ENCODE peak calls at places on chromosome 5, in seven cellular contexts. O, J, H, E, S, D and Q are unnamed samples.

GRCh38 chr5:107565791-107566536 is 104.8 kb downstream of the EFNA5 start:
- DNase-seq in O (no peak), J (no peak), H (no peak), E (peak), S (no peak), D (no peak), Q (no peak)

GRCh38 chr5:155833282-155833681 is 493.7 kb upstream of the SGCD start:
- DNase-seq in O (no peak), J (no peak), H (no peak), E (no peak), S (peak), D (peak), Q (no peak)

GRCh38 chr5:58123501-58123900 is 336.4 kb downstream of the PLK2 start:
- DNase-seq in O (no peak), J (no peak), H (no peak), E (no peak), S (no peak), D (no peak), Q (no peak)

GRCh38 chr5:77642915-77643653 is 4.6 kb upstream of the OTP start:
- DNase-seq in O (no peak), J (no peak), H (no peak), E (no peak), S (no peak), D (peak), Q (no peak)

GRCh38 chr5:126808619-126809018 is 31.7 kb downstream of the LMNB1 start:
- DNase-seq in O (no peak), J (peak), H (peak), E (peak), S (peak), D (peak), Q (no peak)

GRCh38 chr5:172932313-172933017 is 26.8 kb upstream of the RPL26L1 start:
- DNase-seq in O (peak), J (peak), H (peak), E (peak), S (peak), D (peak), Q (peak)

GRCh38 chr5:146794326-146795029 is 84.1 kb downstream of the PPP2R2B start:
- DNase-seq in O (no peak), J (no peak), H (peak), E (peak), S (no peak), D (no peak), Q (no peak)

GRCh38 chr5:39209924-39210323 is 9.4 kb downstream of the FYB1 start:
- DNase-seq in O (no peak), J (no peak), H (no peak), E (no peak), S (no peak), D (no peak), Q (no peak)

GRCh38 chr5:37814699-37815098 is 25.1 kb downstream of the GDNF start:
- DNase-seq in O (no peak), J (no peak), H (peak), E (peak), S (peak), D (no peak), Q (no peak)

GRCh38 chr5:132019857-132020555 is 8.5 kb upstream of the ACSL6 start:
- DNase-seq in O (no peak), J (no peak), H (no peak), E (no peak), S (no peak), D (no peak), Q (no peak)

GRCh38 chr5:150000990-150001659 is 586 bp downstream of the HMGXB3 start:
- DNase-seq in O (peak), J (peak), H (peak), E (peak), S (peak), D (peak), Q (peak)

GRCh38 chr5:142716963-142717362 is 31.1 kb upstream of the FGF1 start:
- DNase-seq in O (peak), J (peak), H (peak), E (peak), S (peak), D (peak), Q (no peak)

GRCh38 chr5:180643191-180643851 is 6.1 kb downstream of the FLT4 start:
- DNase-seq in O (no peak), J (no peak), H (no peak), E (no peak), S (no peak), D (no peak), Q (no peak)

GRCh38 chr5:27020965-27021364 is 17.4 kb downstream of the CDH9 start:
- DNase-seq in O (no peak), J (peak), H (peak), E (peak), S (peak), D (no peak), Q (no peak)

GRCh38 chr5:88833371-88834107 is 49.4 kb downstream of the MEF2C start:
- DNase-seq in O (peak), J (peak), H (no peak), E (peak), S (no peak), D (peak), Q (peak)

GRCh38 chr5:177542816-177543472 is 11.4 kb downstream of the FAM193B start:
- DNase-seq in O (no peak), J (no peak), H (no peak), E (no peak), S (no peak), D (no peak), Q (no peak)

GRCh38 chr5:178788381-178789085 is 58.1 kb upstream of the ZNF354A start:
- DNase-seq in O (no peak), J (no peak), H (no peak), E (no peak), S (no peak), D (peak), Q (peak)

GRCh38 chr5:81180780-81181179 is 52.3 kb upstream of the CKMT2 start:
- DNase-seq in O (no peak), J (no peak), H (no peak), E (no peak), S (no peak), D (no peak), Q (no peak)

GRCh38 chr5:417301-417700 is 25.7 kb upstream of the EXOC3 start:
- DNase-seq in O (no peak), J (no peak), H (no peak), E (no peak), S (no peak), D (no peak), Q (peak)

GRCh38 chr5:146607663-146608315 is 91.8 kb upstream of the GPR151 start:
- DNase-seq in O (no peak), J (no peak), H (peak), E (peak), S (no peak), D (no peak), Q (no peak)

GRCh38 chr5:143244990-143245389 is 158.5 kb downstream of the NR3C1 start:
- DNase-seq in O (no peak), J (no peak), H (peak), E (peak), S (no peak), D (no peak), Q (no peak)

GRCh38 chr5:58410441-58410840 is 49.4 kb downstream of the PLK2 start:
- DNase-seq in O (no peak), J (no peak), H (peak), E (peak), S (peak), D (peak), Q (no peak)

GRCh38 chr5:51181495-51181894 is 201.8 kb upstream of the ISL1 start:
- DNase-seq in O (no peak), J (no peak), H (no peak), E (no peak), S (no peak), D (no peak), Q (no peak)

GRCh38 chr5:95846554-95847260 is 24.2 kb upstream of the GLRX start:
- DNase-seq in O (peak), J (peak), H (peak), E (peak), S (peak), D (peak), Q (peak)

GRCh38 chr5:141951341-141951781 is 6.6 kb downstream of the PCDH12 start:
- DNase-seq in O (no peak), J (peak), H (peak), E (no peak), S (peak), D (peak), Q (no peak)

GRCh38 chr5:115831163-115831768 is 10.1 kb downstream of the ATG12 start:
- DNase-seq in O (no peak), J (peak), H (peak), E (peak), S (peak), D (peak), Q (no peak)

GRCh38 chr5:147613359-147613758 is 103.5 kb upstream of the DPYSL3 start:
- DNase-seq in O (no peak), J (no peak), H (peak), E (peak), S (no peak), D (no peak), Q (no peak)

GRCh38 chr5:59238126-59238902 is 655.2 kb downstream of the PDE4D start:
- DNase-seq in O (no peak), J (no peak), H (no peak), E (no peak), S (no peak), D (no peak), Q (no peak)

GRCh38 chr5:137214446-137215189 is 284.5 kb downstream of the SPOCK1 start:
- DNase-seq in O (no peak), J (no peak), H (peak), E (peak), S (no peak), D (no peak), Q (no peak)

GRCh38 chr5:154376481-154376880 is 69.3 kb upstream of the SAP30L start:
- DNase-seq in O (no peak), J (no peak), H (no peak), E (no peak), S (no peak), D (no peak), Q (no peak)

GRCh38 chr5:154375331-154376008 is 70.3 kb upstream of the SAP30L start:
- DNase-seq in O (no peak), J (no peak), H (no peak), E (peak), S (no peak), D (no peak), Q (no peak)

GRCh38 chr5:154378134-154378533 is 67.7 kb upstream of the SAP30L start:
- DNase-seq in O (no peak), J (no peak), H (no peak), E (no peak), S (no peak), D (no peak), Q (no peak)

GRCh38 chr5:154384480-154385235 is 61.1 kb upstream of the SAP30L start:
- DNase-seq in O (no peak), J (no peak), H (no peak), E (no peak), S (no peak), D (no peak), Q (no peak)

GRCh38 chr5:154380263-154380662 is 65.5 kb upstream of the SAP30L start:
- DNase-seq in O (no peak), J (no peak), H (no peak), E (peak), S (no peak), D (no peak), Q (no peak)
- H3K27ac ChIP-seq in O (no peak), J (no peak), H (no peak), E (no peak), S (no peak), D (no peak), Q (no peak)

GRCh38 chr5:136020001-136020382 is 8.8 kb upstream of the TGFBI start:
- DNase-seq in O (no peak), J (no peak), H (no peak), E (no peak), S (no peak), D (no peak), Q (peak)
- H3K27ac ChIP-seq in O (peak), J (no peak), H (peak), E (peak), S (peak), D (no peak), Q (peak)

DNA sequence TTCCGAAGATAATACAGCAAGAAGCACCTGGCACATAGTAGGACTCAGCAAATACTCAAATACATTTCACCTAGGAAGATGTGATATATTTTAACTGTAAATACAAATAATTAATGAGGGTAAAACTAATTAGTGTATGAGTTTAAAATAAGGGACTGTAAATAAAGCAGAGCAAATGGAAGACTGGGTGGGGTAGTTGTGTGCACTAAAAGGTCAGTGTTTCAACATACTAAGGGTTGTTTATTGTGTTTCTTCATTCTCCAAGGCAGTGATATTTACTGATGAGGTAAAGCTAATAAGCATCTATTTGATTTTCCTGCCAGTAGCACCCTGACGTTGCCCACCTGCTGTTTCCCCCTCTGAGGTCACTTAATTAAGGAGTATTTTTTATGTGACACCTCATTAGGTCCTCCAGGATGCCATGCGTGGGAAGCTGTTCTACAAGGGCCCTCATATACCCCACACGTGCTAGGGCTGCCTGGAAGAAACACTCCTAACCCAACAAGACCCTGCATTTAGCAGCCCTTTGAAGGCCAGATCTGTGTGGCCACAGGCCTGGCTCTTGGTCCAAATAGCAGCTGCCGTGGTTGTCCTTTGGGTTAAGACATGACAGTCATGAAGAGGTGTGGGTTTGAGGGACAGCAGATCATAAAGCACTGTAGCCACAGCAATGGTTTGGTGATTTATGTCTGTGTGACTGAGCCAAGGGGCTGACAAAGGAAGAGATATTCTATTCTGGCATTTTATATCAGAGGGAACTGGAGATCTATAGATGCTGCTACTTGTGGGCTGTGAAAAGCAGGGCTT is 97.5 kb upstream of the RPS23 start:
- DNase-seq in O (no peak), J (no peak), H (no peak), E (peak), S (no peak), D (no peak), Q (no peak)
- H3K27ac ChIP-seq in O (peak), J (no peak), H (no peak), E (no peak), S (no peak), D (no peak), Q (peak)

DNA sequence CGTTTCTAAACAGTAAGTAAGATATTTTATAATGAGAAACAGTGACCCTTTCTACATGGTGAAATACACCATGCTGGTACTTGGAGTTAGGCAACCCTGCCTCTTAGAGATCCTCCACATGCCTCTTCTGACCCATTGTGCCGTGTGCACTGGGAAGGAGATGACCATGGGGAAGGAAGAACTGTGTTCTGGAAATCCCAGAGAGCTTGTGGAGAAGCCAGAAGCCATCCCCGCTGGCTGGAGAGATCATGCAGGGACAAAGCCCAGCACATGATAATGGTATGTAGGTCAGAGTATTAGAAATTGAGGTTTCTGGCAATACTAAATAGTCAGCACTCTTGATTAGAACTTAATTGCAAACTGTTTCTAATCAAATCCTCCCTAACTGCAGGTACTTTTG is 307.3 kb downstream of the FBXL7 start:
- DNase-seq in O (no peak), J (no peak), H (no peak), E (peak), S (no peak), D (no peak), Q (no peak)
- H3K27ac ChIP-seq in O (no peak), J (no peak), H (no peak), E (no peak), S (no peak), D (no peak), Q (no peak)